ENCODE peak calls at places on chromosomes 12 and 14, in five cellular contexts. N is H9, V is mesenchymal stem cell, E is trophoblast cell, X is H1. H is an unnamed sample.

GRCh38 chr12:7188557-7189397 is 709 bp upstream of the PEX5 start:
- DNase-seq in N (peak), V (peak), E (peak), X (peak), H (peak)

GRCh38 chr12:4438834-4439596 is 6.6 kb downstream of the FGF6 start:
- DNase-seq in V (no peak), N (no peak), E (peak), X (peak), H (no peak)

GRCh38 chr12:118237053-118237665 is 101.2 kb downstream of the PEBP1 start:
- DNase-seq in E (no peak), X (no peak), N (no peak), V (no peak), H (no peak)

GRCh38 chr12:10634427-10634826 is 21.0 kb upstream of the MAGOHB start:
- DNase-seq in V (peak), X (no peak), N (no peak), E (peak), H (no peak)

GRCh38 chr12:7512528-7512927 is 9.0 kb upstream of the CD163 start:
- DNase-seq in N (peak), X (no peak), V (peak), E (peak), H (no peak)

GRCh38 chr12:130132831-130133635 is 29.2 kb upstream of the FZD10 start:
- DNase-seq in X (no peak), V (no peak), N (no peak), E (no peak), H (no peak)

GRCh38 chr14:57486767-57487379 is 6.8 kb downstream of the CCDC198 start:
- DNase-seq in X (no peak), N (no peak), E (peak), V (peak), H (peak)

GRCh38 chr12:69929531-69929930 is 104.5 kb downstream of the MYRFL start:
- DNase-seq in X (no peak), N (no peak), V (no peak), E (no peak), H (no peak)

GRCh38 chr14:61706096-61706690 is 10.9 kb downstream of the HIF1A start:
- DNase-seq in N (no peak), X (no peak), E (peak), V (no peak), H (no peak)

GRCh38 chr14:55347040-55347439 is 64.6 kb downstream of the ATG14 start:
- DNase-seq in V (no peak), E (no peak), X (no peak), N (no peak), H (no peak)

GRCh38 chr14:22427771-22428228 is 161.2 kb downstream of the DAD1 start:
- DNase-seq in E (peak), V (peak), X (no peak), N (no peak), H (no peak)

GRCh38 chr14:21703357-21704339 is 30.0 kb upstream of the OR4E1 start:
- DNase-seq in N (no peak), V (peak), X (no peak), E (no peak), H (no peak)

GRCh38 chr14:54942913-54943312 is 40.3 kb upstream of the GCH1 start:
- DNase-seq in N (no peak), E (no peak), X (no peak), V (no peak), H (no peak)

GRCh38 chr12:57889541-57889989 is 43.0 kb upstream of the CTDSP2 start:
- DNase-seq in E (no peak), V (peak), X (no peak), N (peak), H (no peak)

GRCh38 chr12:32603858-32604257 is 75.2 kb upstream of the DNM1L start:
- DNase-seq in E (peak), V (peak), X (no peak), N (no peak), H (no peak)

GRCh38 chr14:65206448-65207096 is 104.3 kb upstream of the MAX start:
- DNase-seq in V (peak), X (no peak), N (no peak), E (no peak), H (no peak)

GRCh38 chr12:124740691-124741137 is 123.0 kb downstream of the SCARB1 start:
- DNase-seq in N (no peak), X (no peak), E (peak), V (peak), H (no peak)

GRCh38 chr14:53539489-53540126 is 386.5 kb upstream of the DDHD1 start:
- DNase-seq in X (peak), V (peak), E (peak), N (peak), H (peak)
- H2BK12ac ChIP-seq in X (no peak), V (no peak), E (no peak), N (no peak), H (no peak)

DNA sequence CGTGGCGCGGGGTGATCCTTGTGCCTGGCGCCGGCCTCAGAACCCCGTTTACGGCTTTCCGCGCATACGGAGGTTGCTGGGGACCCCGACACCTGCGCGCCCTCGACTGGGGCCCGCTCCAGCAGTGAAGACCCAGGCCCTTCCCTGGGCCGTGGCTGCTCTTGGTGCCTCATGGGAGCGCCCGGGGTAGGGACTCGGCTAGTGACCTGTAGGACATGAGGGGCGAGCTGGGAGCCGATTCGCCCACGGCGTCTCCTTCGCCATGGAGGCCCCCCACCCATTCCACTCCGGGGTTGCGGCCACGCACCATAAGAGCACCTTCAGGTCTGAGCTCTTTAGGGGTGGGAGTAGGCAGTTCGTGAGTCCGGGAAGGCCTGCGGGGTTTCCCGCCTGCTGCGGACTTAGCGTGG is 14.2 kb upstream of the PAX9 start:
- DNase-seq in E (no peak), X (no peak), N (peak), V (no peak), H (no peak)
- H2AFZ ChIP-seq in E (peak), X (peak), N (no peak), V (no peak), H (peak)

GRCh38 chr12:75856228-75856627 is 175.3 kb downstream of the PHLDA1 start:
- DNase-seq in E (no peak), X (no peak), N (no peak), V (no peak), H (no peak)
- H3K18ac ChIP-seq in E (no peak), X (no peak), N (no peak), V (no peak), H (no peak)

GRCh38 chr14:101534198-101534597 is 27.1 kb upstream of the DIO3 start:
- DNase-seq in E (no peak), N (no peak), V (no peak), X (no peak), H (no peak)

GRCh38 chr14:101527987-101528386 is 33.3 kb upstream of the DIO3 start:
- DNase-seq in E (no peak), X (no peak), V (no peak), N (no peak), H (no peak)

GRCh38 chr14:101525646-101526527 is 35.4 kb upstream of the DIO3 start:
- DNase-seq in V (no peak), X (no peak), N (no peak), E (no peak), H (no peak)

DNA sequence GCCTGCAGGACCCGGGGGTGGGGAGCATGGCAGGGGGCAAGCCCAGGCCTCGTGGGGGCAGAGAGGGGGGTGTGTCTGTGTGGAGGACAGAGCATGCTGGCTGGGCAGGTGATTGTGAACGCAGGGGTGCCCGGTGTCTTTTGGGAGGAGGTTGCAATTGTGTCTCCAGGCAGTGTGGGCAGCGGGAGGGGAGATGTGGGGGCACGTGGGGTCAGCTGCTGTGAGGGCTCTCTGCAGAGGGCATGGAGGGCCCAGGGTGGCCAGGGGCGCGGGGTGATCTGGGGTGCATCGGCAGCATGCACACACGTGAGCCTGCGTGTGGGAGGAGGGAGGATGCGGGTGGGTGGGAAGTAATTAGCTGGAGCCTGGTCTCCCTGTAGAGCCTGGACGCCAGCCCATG is 32.2 kb upstream of the DIO3 start:
- DNase-seq in X (no peak), V (no peak), N (no peak), E (no peak), H (no peak)
- H2BK12ac ChIP-seq in X (no peak), V (no peak), N (no peak), E (no peak), H (no peak)

GRCh38 chr12:101928556-101928955 is 51.2 kb downstream of the DRAM1 start:
- DNase-seq in X (no peak), E (no peak), N (no peak), V (no peak), H (no peak)

GRCh38 chr12:101927999-101928398 is 50.6 kb downstream of the DRAM1 start:
- DNase-seq in X (no peak), V (no peak), E (no peak), N (no peak), H (no peak)

GRCh38 chr12:101927042-101927441 is 49.7 kb downstream of the DRAM1 start:
- DNase-seq in E (peak), V (peak), N (no peak), X (no peak), H (no peak)

GRCh38 chr12:101931498-101932326 is 54.3 kb downstream of the DRAM1 start:
- DNase-seq in X (no peak), V (no peak), E (no peak), N (no peak), H (no peak)

DNA sequence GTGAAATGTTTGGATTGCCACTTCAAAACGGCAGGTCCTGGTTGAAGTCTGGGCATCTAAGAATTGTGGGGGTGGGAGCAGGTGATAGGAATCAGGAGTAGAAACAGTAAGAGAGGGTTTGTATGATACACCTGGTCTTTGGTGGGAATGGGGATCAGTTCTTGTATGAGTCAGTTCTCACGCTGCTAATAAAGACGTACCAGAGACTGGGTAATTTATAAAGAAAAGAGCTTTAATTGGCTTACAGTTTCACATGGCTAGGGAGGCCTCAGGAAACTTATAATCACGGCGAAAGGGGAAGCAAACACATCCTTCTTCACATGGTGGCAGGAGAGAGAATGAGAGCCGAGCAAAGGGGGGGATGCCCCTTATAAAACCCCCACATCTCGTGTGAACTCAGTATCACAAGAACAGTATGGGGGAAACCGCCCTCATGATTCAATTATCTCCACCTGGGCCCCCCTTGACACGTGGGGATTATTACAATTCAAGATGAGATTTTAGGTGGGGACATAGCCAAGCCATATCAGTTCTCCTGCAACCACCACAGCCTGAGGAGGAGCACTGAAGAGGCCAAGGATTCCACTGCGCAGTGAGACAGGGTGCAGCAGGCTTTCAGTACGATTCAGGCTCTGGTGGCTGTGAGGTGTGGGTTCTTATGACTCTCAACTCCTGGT is 52.1 kb downstream of the DRAM1 start:
- DNase-seq in V (no peak), E (no peak), X (no peak), N (no peak), H (no peak)
- H2AFZ ChIP-seq in V (no peak), E (no peak), X (no peak), N (no peak), H (no peak)

GRCh38 chr14:68815288-68816182 is 22.7 kb upstream of the ZFP36L1 start:
- DNase-seq in V (no peak), X (no peak), N (no peak), E (no peak), H (no peak)

GRCh38 chr14:68810173-68811153 is 17.6 kb upstream of the ZFP36L1 start:
- DNase-seq in N (no peak), E (no peak), V (no peak), X (no peak), H (no peak)

GRCh38 chr14:68814376-68815287 is 21.8 kb upstream of the ZFP36L1 start:
- DNase-seq in E (peak), N (peak), V (peak), X (no peak), H (no peak)

GRCh38 chr14:68811161-68811560 is 18.3 kb upstream of the ZFP36L1 start:
- DNase-seq in E (no peak), V (no peak), N (peak), X (no peak), H (no peak)

GRCh38 chr14:68813318-68813838 is 20.5 kb upstream of the ZFP36L1 start:
- DNase-seq in N (no peak), X (no peak), V (no peak), E (peak), H (no peak)
- H3K18ac ChIP-seq in N (no peak), X (no peak), V (peak), E (peak), H (peak)

H was measured in neuronal stem cell.